ENCODE peak calls at places on chromosome 12, in seven cellular contexts. M is right lobe of liver, O is uterus, R is Peyer's patch, A is prostate gland, H is hepatocyte, F is astrocyte of the spinal cord. X is an unnamed sample.

GRCh38 chr12:106138646-106139421 is at the start of gene NUAK1:
- DNase-seq in M (peak), O (peak), R (peak), A (peak), H (peak), F (peak), X (peak)

GRCh38 chr12:90572778-90573177 is 382.2 kb downstream of the CCER1 start:
- DNase-seq in M (no peak), O (no peak), R (no peak), A (no peak), H (no peak), F (no peak), X (no peak)

GRCh38 chr12:99619389-99620158 is 28.0 kb upstream of the GARIN6 start:
- DNase-seq in M (peak), O (no peak), R (no peak), A (no peak), H (peak), F (peak), X (peak)

GRCh38 chr12:57632369-57632897 is 568 bp downstream of the B4GALNT1 start:
- DNase-seq in M (no peak), O (no peak), R (no peak), A (no peak), H (peak), F (no peak), X (no peak)

GRCh38 chr12:68240079-68240478 is 13.3 kb downstream of the IL22 start:
- DNase-seq in M (no peak), O (peak), R (no peak), A (no peak), H (peak), F (peak), X (peak)

GRCh38 chr12:126093911-126094310 is 1028.7 kb downstream of the AACS start:
- DNase-seq in M (no peak), O (no peak), R (no peak), A (no peak), H (peak), F (peak), X (no peak)

GRCh38 chr12:58850826-58851225 is 69.5 kb downstream of the LRIG3 start:
- DNase-seq in M (no peak), O (no peak), R (no peak), A (no peak), H (no peak), F (no peak), X (no peak)

GRCh38 chr12:31118347-31118830 is 44.7 kb downstream of the DDX11 start:
- DNase-seq in M (no peak), O (peak), R (peak), A (no peak), H (peak), F (no peak), X (no peak)

GRCh38 chr12:12734054-12734453 is 16.9 kb downstream of the CDKN1B start:
- DNase-seq in M (no peak), O (no peak), R (no peak), A (no peak), H (no peak), F (peak), X (no peak)

GRCh38 chr12:92002195-92002649 is 143.4 kb downstream of the BTG1 start:
- DNase-seq in M (no peak), O (no peak), R (no peak), A (no peak), H (no peak), F (peak), X (no peak)

GRCh38 chr12:1591029-1591428 is 3.4 kb downstream of the FBXL14 start:
- DNase-seq in M (no peak), O (no peak), R (peak), A (peak), H (peak), F (peak), X (no peak)

GRCh38 chr12:5000204-5000603 is 43.5 kb upstream of the KCNA5 start:
- DNase-seq in M (no peak), O (no peak), R (no peak), A (no peak), H (no peak), F (no peak), X (no peak)

GRCh38 chr12:3303410-3304136 is 187.4 kb upstream of the PRMT8 start:
- DNase-seq in M (no peak), O (no peak), R (no peak), A (no peak), H (peak), F (no peak), X (no peak)

GRCh38 chr12:109836916-109837315 is 3.7 kb upstream of the TRPV4 start:
- DNase-seq in M (no peak), O (no peak), R (peak), A (no peak), H (no peak), F (peak), X (no peak)

GRCh38 chr12:111428728-111429175 is 23.0 kb downstream of the SH2B3 start:
- DNase-seq in M (peak), O (no peak), R (peak), A (no peak), H (no peak), F (no peak), X (no peak)

GRCh38 chr12:617304-617915 is 45.8 kb downstream of the NINJ2 start:
- DNase-seq in M (peak), O (no peak), R (peak), A (no peak), H (peak), F (peak), X (no peak)

GRCh38 chr12:68264864-68265256 is 11.5 kb upstream of the IL22 start:
- DNase-seq in M (no peak), O (no peak), R (no peak), A (no peak), H (no peak), F (peak), X (peak)

GRCh38 chr12:130008241-130008640 is 104.4 kb upstream of the TMEM132D start:
- DNase-seq in M (no peak), O (no peak), R (no peak), A (no peak), H (no peak), F (no peak), X (no peak)

GRCh38 chr12:8870591-8870990 is 43.7 kb upstream of the PHC1 start:
- DNase-seq in M (no peak), O (no peak), R (no peak), A (no peak), H (no peak), F (no peak), X (no peak)

GRCh38 chr12:18898469-18898868 is 160.6 kb downstream of the CAPZA3 start:
- DNase-seq in M (no peak), O (no peak), R (no peak), A (no peak), H (peak), F (peak), X (no peak)

GRCh38 chr12:91226951-91227350 is 44.3 kb upstream of the DCN start:
- DNase-seq in M (no peak), O (no peak), R (no peak), A (no peak), H (no peak), F (no peak), X (no peak)

GRCh38 chr12:7994731-7995205 is 37.7 kb upstream of the FOXJ2 start:
- DNase-seq in M (no peak), O (peak), R (no peak), A (no peak), H (peak), F (peak), X (peak)

GRCh38 chr12:109255377-109255776 is 53.7 kb downstream of the FOXN4 start:
- DNase-seq in M (no peak), O (no peak), R (no peak), A (no peak), H (no peak), F (no peak), X (peak)

GRCh38 chr12:4626543-4626942 is 22.3 kb downstream of the AKAP3 start:
- DNase-seq in M (no peak), O (no peak), R (no peak), A (no peak), H (no peak), F (no peak), X (no peak)

GRCh38 chr12:5272061-5272820 is 159.7 kb upstream of the NTF3 start:
- DNase-seq in M (no peak), O (no peak), R (no peak), A (no peak), H (no peak), F (peak), X (no peak)

GRCh38 chr12:32893008-32893407 is 3.6 kb downstream of the PKP2 start:
- DNase-seq in M (no peak), O (no peak), R (no peak), A (no peak), H (no peak), F (no peak), X (no peak)

GRCh38 chr12:111597731-111598636 is 1.1 kb downstream of the ATXN2 start:
- DNase-seq in M (peak), O (peak), R (peak), A (peak), H (peak), F (peak), X (no peak)

GRCh38 chr12:85155791-85156190 is 119.6 kb downstream of the LRRIQ1 start:
- DNase-seq in M (no peak), O (no peak), R (no peak), A (no peak), H (peak), F (peak), X (peak)

GRCh38 chr12:56192582-56192981 is 3.3 kb upstream of the SMARCC2 start:
- DNase-seq in M (no peak), O (no peak), R (no peak), A (no peak), H (no peak), F (no peak), X (no peak)

GRCh38 chr12:111446044-111446581 is 40.4 kb downstream of the SH2B3 start:
- DNase-seq in M (peak), O (peak), R (peak), A (peak), H (no peak), F (no peak), X (no peak)

GRCh38 chr12:108630481-108631207 is 3.0 kb downstream of the SELPLG start:
- DNase-seq in M (no peak), O (no peak), R (no peak), A (no peak), H (no peak), F (no peak), X (no peak)

GRCh38 chr12:2902287-2902880 is 11.7 kb downstream of the TULP3 start:
- DNase-seq in M (no peak), O (peak), R (peak), A (peak), H (peak), F (peak), X (no peak)

GRCh38 chr12:6847676-6848075 is 3.4 kb downstream of the CDCA3 start:
- DNase-seq in M (no peak), O (no peak), R (no peak), A (no peak), H (no peak), F (no peak), X (no peak)

GRCh38 chr12:103208006-103208405 is 250.5 kb downstream of the ASCL1 start:
- DNase-seq in M (no peak), O (no peak), R (no peak), A (no peak), H (no peak), F (no peak), X (no peak)

GRCh38 chr12:40622246-40622838 is 69.9 kb upstream of the CNTN1 start:
- DNase-seq in M (peak), O (peak), R (peak), A (peak), H (peak), F (peak), X (peak)

GRCh38 chr12:107560906-107561285 is 124.7 kb upstream of the PWP1 start:
- DNase-seq in M (no peak), O (no peak), R (no peak), A (peak), H (no peak), F (no peak), X (no peak)

GRCh38 chr12:107568718-107569117 is 116.9 kb upstream of the PWP1 start:
- DNase-seq in M (no peak), O (no peak), R (no peak), A (no peak), H (no peak), F (no peak), X (no peak)

GRCh38 chr12:107567871-107568619 is 117.6 kb upstream of the PWP1 start:
- DNase-seq in M (no peak), O (no peak), R (no peak), A (no peak), H (peak), F (no peak), X (no peak)

GRCh38 chr12:107565551-107565950 is 120.0 kb upstream of the PWP1 start:
- DNase-seq in M (no peak), O (no peak), R (no peak), A (no peak), H (no peak), F (no peak), X (no peak)

DNA sequence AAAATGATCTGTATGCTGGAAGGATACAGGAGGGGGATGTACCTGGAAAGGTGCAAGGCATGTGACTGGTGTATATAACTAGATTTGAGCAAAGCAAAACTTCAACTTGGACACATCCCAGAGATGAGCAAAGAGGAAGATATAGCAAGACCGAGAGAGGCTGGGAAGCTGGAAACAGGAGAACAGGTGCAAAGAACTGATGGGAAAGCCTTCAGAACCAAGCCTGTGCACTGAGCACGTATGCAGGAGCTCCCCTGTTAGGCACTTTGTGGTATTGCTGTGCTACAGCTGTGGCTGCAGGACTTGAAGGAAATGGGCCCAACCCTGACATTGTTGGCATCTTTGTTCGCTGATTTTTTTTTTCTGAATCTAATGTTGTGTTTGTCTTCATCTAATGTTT is 120.7 kb upstream of the PWP1 start:
- DNase-seq in M (no peak), O (no peak), R (peak), A (no peak), H (peak), F (no peak), X (peak)
- TF ChIP-seq CTCF in M (peak), O (no peak), R (no peak), A (peak), H (peak), F (peak), X (peak)

GRCh38 chr12:88750867-88751543 is 170.7 kb upstream of the KITLG start:
- DNase-seq in M (no peak), O (no peak), R (no peak), A (no peak), H (no peak), F (no peak), X (no peak)
- TF ChIP-seq CTCF in M (no peak), O (no peak), R (no peak), A (no peak), H (no peak), F (no peak), X (no peak)

GRCh38 chr12:48061943-48062719 is 43.7 kb downstream of the SENP1 start:
- DNase-seq in M (no peak), O (no peak), R (no peak), A (no peak), H (peak), F (no peak), X (no peak)
- TF ChIP-seq CTCF in M (no peak), O (no peak), R (no peak), A (no peak), H (peak), F (no peak), X (no peak)

GRCh38 chr12:71636704-71637115 is 26.9 kb downstream of the ZFC3H1 start:
- DNase-seq in M (no peak), O (no peak), R (no peak), A (peak), H (peak), F (peak), X (peak)
- TF ChIP-seq CTCF in M (peak), O (peak), R (peak), A (peak), H (peak), F (peak), X (peak)

GRCh38 chr12:20711846-20712245 is 16.7 kb downstream of the SLCO1C1 start:
- DNase-seq in M (no peak), O (no peak), R (no peak), A (no peak), H (no peak), F (no peak), X (peak)

GRCh38 chr12:20716985-20717384 is 21.9 kb downstream of the SLCO1C1 start:
- DNase-seq in M (no peak), O (no peak), R (no peak), A (no peak), H (no peak), F (no peak), X (no peak)

GRCh38 chr12:20718294-20718693 is 23.2 kb downstream of the SLCO1C1 start:
- DNase-seq in M (no peak), O (no peak), R (no peak), A (no peak), H (no peak), F (no peak), X (no peak)

DNA sequence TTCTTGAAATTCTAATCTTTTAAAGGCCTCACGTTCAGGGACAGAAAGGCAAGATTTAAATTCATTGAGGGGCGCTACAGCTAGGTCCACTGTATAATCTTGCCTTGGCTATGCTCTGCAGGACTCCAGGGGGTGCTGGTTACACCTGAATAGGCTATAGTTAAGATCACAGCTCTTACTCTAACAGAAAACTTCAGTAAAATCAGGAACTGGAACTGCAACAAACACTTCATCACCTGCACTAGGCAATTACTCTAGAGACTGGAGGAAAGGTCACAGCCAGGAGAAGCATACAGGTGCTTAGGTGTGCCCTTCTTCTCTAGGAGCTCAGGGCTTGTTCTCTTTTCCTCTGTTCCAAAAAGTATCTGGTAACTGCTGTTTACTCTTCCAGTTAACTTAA is 20.9 kb downstream of the SLCO1C1 start:
- DNase-seq in M (no peak), O (no peak), R (no peak), A (no peak), H (peak), F (no peak), X (no peak)
- TF ChIP-seq CTCF in M (no peak), O (no peak), R (no peak), A (peak), H (no peak), F (no peak), X (no peak)

GRCh38 chr12:11545438-11546330 is 103.8 kb upstream of the ETV6 start:
- DNase-seq in M (no peak), O (no peak), R (peak), A (no peak), H (no peak), F (no peak), X (no peak)
- TF ChIP-seq CTCF in M (no peak), O (no peak), R (no peak), A (no peak), H (no peak), F (no peak), X (peak)